ENCODE peak calls at places on chromosomes 2 and 18, in seven cellular contexts. L is heart left ventricle, W is mammary epithelial cell, F is cardiac fibroblast, X is HL-60, Q is Calu3, A is lung. V is an unnamed sample.
A peak's percentile ranks its signal among the peaks of the same experiment; 100 is the strongest.

GRCh38 chr2:190352668-190353536 is 9.5 kb downstream of the INPP1 start:
- DNase-seq in L (no peak), W (peak; percentile 91), F (peak; percentile 25), X (no peak), Q (no peak), A (no peak), V (peak; percentile 56)

GRCh38 chr2:1653137-1653789 is 91.1 kb downstream of the PXDN start:
- DNase-seq in L (peak; percentile 41), W (peak; percentile 89), F (peak; percentile 97), X (no peak), Q (no peak), A (peak; percentile 51), V (no peak)

GRCh38 chr2:4780679-4781078 is 911.5 kb upstream of the SOX11 start:
- DNase-seq in L (no peak), W (peak; percentile 33), F (no peak), X (no peak), Q (no peak), A (no peak), V (no peak)

GRCh38 chr2:54569745-54570296 is 113.7 kb downstream of the SPTBN1 start:
- DNase-seq in L (no peak), W (no peak), F (no peak), X (no peak), Q (peak; percentile 59), A (no peak), V (no peak)

GRCh38 chr18:35605686-35606417 is 24.3 kb downstream of the GALNT1 start:
- DNase-seq in L (no peak), W (peak; percentile 32), F (peak; percentile 44), X (no peak), Q (peak; percentile 21), A (no peak), V (peak; percentile 58)

GRCh38 chr18:21243041-21243431 is 1.0 kb downstream of the GREB1L start:
- DNase-seq in L (peak; percentile 8), W (peak; percentile 47), F (no peak), X (no peak), Q (peak; percentile 15), A (no peak), V (no peak)

GRCh38 chr2:148552675-148553331 is 91.7 kb upstream of the EPC2 start:
- DNase-seq in L (no peak), W (no peak), F (no peak), X (no peak), Q (no peak), A (no peak), V (no peak)

GRCh38 chr2:217449436-217449835 is 553.4 kb downstream of the TNS1 start:
- DNase-seq in L (no peak), W (no peak), F (no peak), X (no peak), Q (no peak), A (no peak), V (no peak)

GRCh38 chr18:36419913-36420531 is 122.5 kb downstream of the FHOD3 start:
- DNase-seq in L (no peak), W (peak; percentile 84), F (no peak), X (no peak), Q (peak; percentile 17), A (no peak), V (peak; percentile 85)

GRCh38 chr18:35917043-35917442 is 55.4 kb upstream of the RMP24 start:
- DNase-seq in L (no peak), W (peak; percentile 12), F (no peak), X (no peak), Q (no peak), A (peak; percentile 6), V (no peak)

GRCh38 chr2:39313575-39313974 is 69.8 kb upstream of the CDKL4 start:
- DNase-seq in L (no peak), W (peak; percentile 21), F (peak; percentile 20), X (no peak), Q (no peak), A (no peak), V (peak; percentile 42)

GRCh38 chr2:100588071-100588786 is 25.4 kb downstream of the PDCL3 start:
- DNase-seq in L (no peak), W (peak; percentile 63), F (peak; percentile 50), X (peak; percentile 29), Q (no peak), A (no peak), V (peak; percentile 17)

GRCh38 chr18:22822841-22823508 is 110.2 kb upstream of the RBBP8 start:
- DNase-seq in L (no peak), W (no peak), F (no peak), X (no peak), Q (no peak), A (no peak), V (no peak)

GRCh38 chr2:133774675-133775005 is 206.4 kb upstream of the NCKAP5 start:
- DNase-seq in L (no peak), W (no peak), F (peak; percentile 66), X (no peak), Q (no peak), A (no peak), V (no peak)

GRCh38 chr2:166411473-166412230 is 35.9 kb upstream of the SCN9A start:
- DNase-seq in L (no peak), W (peak; percentile 36), F (peak; percentile 55), X (no peak), Q (no peak), A (no peak), V (peak; percentile 58)

GRCh38 chr18:12336887-12337286 is 28.8 kb downstream of the TUBB6 start:
- DNase-seq in L (no peak), W (peak; percentile 68), F (no peak), X (no peak), Q (peak; percentile 41), A (no peak), V (no peak)

GRCh38 chr18:9095297-9096012 is 7.0 kb upstream of the NDUFV2 start:
- DNase-seq in L (no peak), W (no peak), F (peak; percentile 70), X (peak; percentile 86), Q (no peak), A (no peak), V (no peak)

GRCh38 chr18:76657428-76657827 is 162.4 kb upstream of the ZNF516 start:
- DNase-seq in L (no peak), W (no peak), F (peak; percentile 10), X (no peak), Q (no peak), A (no peak), V (no peak)

GRCh38 chr2:64626146-64626809 is 27.4 kb downstream of the SERTAD2 start:
- DNase-seq in L (no peak), W (no peak), F (no peak), X (no peak), Q (no peak), A (no peak), V (no peak)

GRCh38 chr2:150610670-150611279 is 123.3 kb upstream of the RND3 start:
- DNase-seq in L (no peak), W (peak; percentile 70), F (peak; percentile 52), X (peak; percentile 5), Q (peak; percentile 64), A (no peak), V (no peak)

GRCh38 chr2:159410276-159410675 is 123.8 kb upstream of the WDSUB1 start:
- DNase-seq in L (no peak), W (no peak), F (no peak), X (no peak), Q (no peak), A (no peak), V (no peak)

GRCh38 chr2:49122107-49122506 is 32.2 kb downstream of the FSHR start:
- DNase-seq in L (no peak), W (no peak), F (no peak), X (no peak), Q (no peak), A (no peak), V (no peak)

GRCh38 chr2:132276571-132276981 is 114.8 kb upstream of the ANKRD30BL start:
- DNase-seq in L (no peak), W (no peak), F (no peak), X (no peak), Q (no peak), A (no peak), V (no peak)

GRCh38 chr2:128373346-128374000 is 54.8 kb upstream of the HS6ST1 start:
- DNase-seq in L (no peak), W (peak; percentile 54), F (no peak), X (no peak), Q (no peak), A (no peak), V (peak; percentile 76)

DNA sequence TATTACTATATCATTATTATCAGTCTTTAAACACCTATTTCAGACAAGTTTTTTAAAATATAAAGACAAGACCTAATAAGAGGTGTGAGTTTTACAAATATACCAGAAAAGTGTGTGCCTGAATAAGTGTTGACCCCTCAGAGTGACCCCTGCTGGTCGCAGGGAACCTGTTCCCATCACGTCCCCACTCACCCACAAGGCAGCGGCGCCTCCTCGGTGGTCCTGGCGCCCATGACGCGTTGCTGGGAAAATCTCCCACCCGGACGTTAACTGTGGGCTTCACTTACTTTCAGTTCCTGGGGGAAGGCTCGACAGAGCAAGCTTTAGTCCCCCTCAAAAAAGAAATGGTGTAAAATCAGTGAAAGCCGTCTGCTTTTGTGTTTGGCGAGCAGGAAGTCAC is 93.5 kb downstream of the TMEM18 start:
- DNase-seq in L (no peak), W (no peak), F (no peak), X (no peak), Q (no peak), A (no peak), V (no peak)
- TF ChIP-seq CTCF in L (no peak), W (no peak), F (no peak), X (no peak), Q (no peak), A (no peak), V (no peak)

GRCh38 chr2:108267117-108267516 is 21.6 kb upstream of the SULT1C2 start:
- DNase-seq in L (no peak), W (no peak), F (peak; percentile 12), X (peak; percentile 54), Q (no peak), A (no peak), V (no peak)
- TF ChIP-seq CTCF in L (no peak), W (no peak), F (no peak), X (no peak), Q (no peak), A (no peak), V (no peak)

GRCh38 chr2:74740395-74741075 is 86.5 kb downstream of the SEMA4F start:
- DNase-seq in L (peak; percentile 36), W (peak; percentile 98), F (peak; percentile 89), X (peak; percentile 76), Q (peak; percentile 86), A (peak; percentile 70), V (peak; percentile 98)
- TF ChIP-seq CTCF in L (no peak), W (no peak), F (no peak), X (no peak), Q (no peak), A (no peak), V (peak; percentile 51)

GRCh38 chr2:138032334-138032733 is 68.1 kb downstream of the HNMT start:
- DNase-seq in L (no peak), W (no peak), F (no peak), X (no peak), Q (no peak), A (no peak), V (no peak)
- TF ChIP-seq CTCF in L (no peak), W (no peak), F (no peak), X (no peak), Q (no peak), A (no peak), V (no peak)